ENCODE peak calls at places on chromosomes 2 and 18, in four cellular contexts. T is H54, G is uterus, I is testis. Z is an unnamed sample.

GRCh38 chr2:191678437-191679110 is 638 bp downstream of the NABP1 start:
- DNase-seq in I (peak), G (peak), T (no peak), Z (peak)

GRCh38 chr18:59084286-59084779 is 55.4 kb upstream of the SEC11C start:
- DNase-seq in G (peak), I (peak), T (peak), Z (peak)

GRCh38 chr2:17107131-17107530 is 411.1 kb downstream of the RAD51AP2 start:
- DNase-seq in G (no peak), T (no peak), I (no peak), Z (no peak)

GRCh38 chr2:237128026-237128703 is 42.5 kb downstream of the COPS8 start:
- DNase-seq in G (peak), I (peak), T (peak), Z (peak)

GRCh38 chr2:178502751-178503150 is 22.5 kb downstream of the PLEKHA3 start:
- DNase-seq in T (no peak), I (no peak), G (no peak), Z (no peak)

GRCh38 chr2:128442053-128442751 is 123.5 kb upstream of the HS6ST1 start:
- DNase-seq in G (no peak), T (no peak), I (peak), Z (peak)

GRCh38 chr18:8742382-8743361 is 37.3 kb downstream of the MTCL1 start:
- DNase-seq in G (no peak), T (no peak), I (no peak), Z (no peak)

GRCh38 chr2:44753552-44754285 is 187.8 kb upstream of the SIX3 start:
- DNase-seq in G (no peak), I (no peak), T (no peak), Z (no peak)

GRCh38 chr2:237695201-237695780 is 67.9 kb downstream of the LRRFIP1 start:
- DNase-seq in I (no peak), G (peak), T (peak), Z (peak)

GRCh38 chr2:240277073-240277806 is 136.8 kb upstream of the OTOS start:
- DNase-seq in T (no peak), G (no peak), I (no peak), Z (no peak)

GRCh38 chr2:36330456-36331395 is 24.9 kb upstream of the CRIM1 start:
- DNase-seq in T (no peak), G (no peak), I (no peak), Z (no peak)

GRCh38 chr2:208315081-208315788 is 49.2 kb downstream of the PIKFYVE start:
- DNase-seq in T (no peak), G (peak), I (no peak), Z (no peak)

GRCh38 chr18:42545825-42546224 is 569.7 kb downstream of the RIT2 start:
- DNase-seq in G (no peak), I (no peak), T (peak), Z (no peak)

GRCh38 chr2:132984731-132985130 is 314.7 kb upstream of the LYPD1 start:
- DNase-seq in T (no peak), G (no peak), I (no peak), Z (no peak)

GRCh38 chr2:1707771-1708351 is 36.5 kb downstream of the PXDN start:
- DNase-seq in T (no peak), G (peak), I (peak), Z (peak)

GRCh38 chr2:66555511-66556324 is 120.8 kb downstream of the MEIS1 start:
- DNase-seq in G (no peak), T (no peak), I (peak), Z (no peak)

GRCh38 chr2:61534926-61535325 is 3.2 kb downstream of the XPO1 start:
- DNase-seq in T (no peak), I (no peak), G (no peak), Z (no peak)

GRCh38 chr18:30527226-30527625 is 515.3 kb downstream of the DSC3 start:
- DNase-seq in I (peak), T (no peak), G (no peak), Z (no peak)

GRCh38 chr2:26609839-26610277 is 31.3 kb downstream of the CIB4 start:
- DNase-seq in G (no peak), I (no peak), T (no peak), Z (no peak)

GRCh38 chr2:159758686-159759085 is 39.3 kb downstream of the CD302 start:
- DNase-seq in I (no peak), T (no peak), G (no peak), Z (no peak)

GRCh38 chr2:28035816-28036215 is 145.3 kb downstream of the BABAM2 start:
- DNase-seq in G (no peak), I (no peak), T (no peak), Z (no peak)

DNA sequence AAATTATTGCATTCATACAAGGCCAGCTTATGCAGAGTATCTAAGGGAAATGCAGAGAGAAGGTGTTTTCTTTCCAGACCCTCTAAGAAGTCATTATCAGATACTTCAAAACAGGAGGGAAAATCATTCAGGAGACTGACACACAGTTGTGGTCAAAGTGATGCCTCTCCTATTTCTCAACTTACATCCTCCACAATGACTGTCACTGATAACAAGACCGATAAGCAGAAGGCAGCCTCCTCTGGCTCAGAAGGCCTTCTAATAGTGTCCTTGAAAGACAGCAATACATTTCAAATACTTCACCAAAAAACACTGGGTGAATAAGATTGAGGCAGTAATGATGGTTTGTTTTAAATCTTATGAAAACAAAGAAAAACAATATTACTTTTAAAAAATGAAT is 199.7 kb downstream of the PIEZO2 start:
- DNase-seq in G (no peak), T (no peak), I (no peak), Z (no peak)
- TF ChIP-seq POLR2A in G (no peak), T (no peak), I (no peak), Z (no peak)

GRCh38 chr2:40161986-40162385 is 289.9 kb downstream of the SLC8A1 start:
- DNase-seq in T (no peak), G (no peak), I (no peak), Z (no peak)

GRCh38 chr2:40159333-40159732 is 292.6 kb downstream of the SLC8A1 start:
- DNase-seq in T (no peak), I (no peak), G (no peak), Z (no peak)

GRCh38 chr2:40160730-40161129 is 291.2 kb downstream of the SLC8A1 start:
- DNase-seq in G (no peak), I (no peak), T (no peak), Z (no peak)

GRCh38 chr2:40155728-40156127 is 296.2 kb downstream of the SLC8A1 start:
- DNase-seq in I (no peak), T (no peak), G (no peak), Z (no peak)

DNA sequence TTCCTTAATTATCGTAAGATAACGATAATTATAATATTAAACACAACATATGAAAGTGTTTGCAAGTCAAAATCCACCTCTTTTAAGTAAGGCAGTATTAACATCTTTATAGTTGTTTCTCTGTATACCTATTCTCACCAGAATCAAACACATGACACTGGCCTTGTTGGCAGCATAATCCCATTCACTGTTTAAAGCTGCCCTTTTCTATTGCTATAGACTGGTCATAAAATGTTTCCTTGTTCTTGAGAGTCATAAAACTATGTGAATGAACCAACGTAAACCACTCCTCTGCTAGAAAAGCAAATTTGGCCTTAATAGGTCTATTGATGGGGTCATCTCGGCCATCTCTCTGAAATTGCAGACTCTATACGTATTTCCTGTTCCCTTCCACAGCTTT is 293.1 kb downstream of the SLC8A1 start:
- DNase-seq in I (no peak), G (no peak), T (no peak), Z (no peak)
- TF ChIP-seq POLR2A in I (no peak), G (no peak), T (no peak), Z (no peak)

DNA sequence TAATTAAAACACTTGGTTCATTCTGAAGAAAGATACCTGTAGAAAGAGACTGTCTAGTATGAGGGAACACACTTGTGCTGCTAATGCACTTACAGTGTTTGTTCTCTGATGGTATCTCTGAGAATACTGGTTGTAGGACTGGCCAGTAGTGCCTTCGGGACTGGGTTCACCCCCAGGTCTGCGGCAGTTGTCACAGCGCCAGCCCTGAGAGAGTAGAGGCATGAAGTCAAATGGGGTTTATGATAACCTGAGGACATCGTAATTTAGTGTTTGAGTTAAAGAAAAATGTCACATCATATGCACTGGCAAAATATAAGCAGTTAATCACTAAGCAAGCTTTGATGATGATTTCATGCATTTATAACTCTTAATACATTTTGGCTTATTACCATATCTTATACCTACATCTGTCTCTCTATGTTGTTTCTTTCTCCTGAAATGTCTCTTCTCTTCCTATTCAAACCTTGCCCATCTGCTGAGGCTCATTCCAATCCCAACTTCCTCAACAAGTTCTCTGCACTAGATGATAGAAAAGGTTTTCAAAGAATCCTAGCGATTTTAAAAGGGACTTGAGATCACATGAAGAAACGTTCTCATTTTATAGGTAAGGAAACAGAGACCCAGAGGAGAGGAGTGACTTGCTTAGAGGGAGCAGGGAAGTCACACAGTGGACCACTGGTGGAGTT is 50.2 kb downstream of the ATIC start:
- DNase-seq in I (no peak), T (no peak), G (no peak), Z (no peak)
- TF ChIP-seq POLR2A in I (no peak), T (no peak), G (no peak), Z (no peak)

DNA sequence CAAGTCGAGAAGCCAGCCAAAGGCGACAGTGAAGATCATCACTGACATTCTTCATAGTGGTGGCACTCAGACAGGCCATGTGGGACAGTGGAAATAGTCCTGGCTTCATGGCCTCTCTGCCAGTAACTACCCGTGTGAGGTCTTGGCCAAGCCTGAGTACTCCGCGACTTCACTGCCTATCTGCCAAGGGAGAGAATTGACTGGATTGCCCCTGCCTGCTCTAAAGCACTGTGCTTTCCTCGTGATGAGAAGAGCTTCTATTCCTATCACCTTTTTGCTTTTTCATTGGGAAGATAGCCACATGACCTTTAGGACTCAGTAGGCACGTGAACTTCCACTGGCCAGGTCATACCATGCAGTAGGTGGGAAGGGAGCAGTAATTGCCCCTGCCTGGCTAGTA is 239.3 kb downstream of the HAUS1 start:
- DNase-seq in T (no peak), G (no peak), I (no peak), Z (peak)
- TF ChIP-seq POLR2A in T (no peak), G (no peak), I (no peak), Z (no peak)

DNA sequence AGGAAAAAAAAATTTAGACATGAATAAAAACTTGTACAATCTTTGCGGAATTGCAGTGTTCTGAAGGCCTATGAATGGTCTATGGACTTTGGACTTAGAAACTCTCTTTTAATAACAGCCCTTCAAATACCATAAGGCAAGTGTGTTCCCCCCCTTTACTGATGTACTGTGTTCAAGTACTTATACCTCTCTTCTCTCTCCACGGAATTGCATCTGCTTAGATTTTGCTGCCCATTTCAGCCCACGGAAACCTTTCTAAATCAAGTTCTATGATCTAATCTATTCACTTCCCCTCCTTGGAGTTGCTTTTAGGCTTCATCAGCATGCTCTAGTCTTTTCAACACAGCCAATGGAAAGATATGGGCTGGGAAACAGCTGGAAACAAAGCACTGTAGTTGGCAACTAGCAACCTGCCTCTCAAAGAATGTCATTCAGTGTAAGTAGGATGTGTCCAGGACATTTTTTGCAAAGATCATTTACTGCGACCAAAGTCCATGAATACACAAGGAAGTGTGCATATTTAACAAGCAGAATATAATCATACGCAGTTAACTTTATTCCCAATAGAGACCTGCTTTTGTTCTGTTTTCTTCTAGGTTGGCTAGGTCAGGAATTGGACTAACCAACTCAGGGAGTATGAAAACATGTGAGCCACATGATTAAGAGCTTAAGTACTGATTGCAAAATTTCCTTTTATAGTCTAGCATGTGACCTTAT is 58.0 kb downstream of the SLC40A1 start:
- DNase-seq in G (no peak), I (no peak), T (no peak), Z (no peak)
- TF ChIP-seq POLR2A in G (no peak), I (no peak), T (no peak), Z (no peak)

Z was measured in sigmoid colon.